ENCODE peak calls at places on chromosomes 6 and 20, in six cellular contexts. Y is lower lobe of right lung; X is stomach; Q is breast epithelium; R is colonic mucosa; W is effector memory CD4-positive, alpha-beta T cell. T is an unnamed sample. For H3K36me3 and H3K9me3, the result is how much of the 10 kb centered on the place peaks cover.

GRCh38 chr20:51204794-51205193 is 181.9 kb upstream of the KCNG1 start:
- DNase-seq in X (no peak), Y (no peak), R (no peak), W (no peak), Q (no peak), T (no peak)

GRCh38 chr6:26133730-26134129 is 46.5 kb downstream of the HFE start:
- DNase-seq in X (no peak), W (no peak), Y (no peak), R (no peak), Q (no peak), T (no peak)

GRCh38 chr6:111957623-111958315 is 84.5 kb upstream of the FYN start:
- DNase-seq in W (no peak), X (no peak), Q (no peak), Y (no peak), R (no peak), T (no peak)

GRCh38 chr6:45483021-45483420 is 105.3 kb upstream of the SUPT3H start:
- DNase-seq in W (no peak), R (no peak), Q (no peak), X (no peak), Y (no peak), T (no peak)

GRCh38 chr6:104640761-104641160 is 219.0 kb downstream of the HACE1 start:
- DNase-seq in W (no peak), X (no peak), Q (no peak), R (no peak), Y (no peak), T (no peak)

GRCh38 chr6:118784641-118785164 is 109.2 kb upstream of the ASF1A start:
- DNase-seq in R (no peak), Y (no peak), X (no peak), Q (peak), W (no peak), T (no peak)

GRCh38 chr6:42022755-42023384 is 27.5 kb upstream of the TAF8 start:
- DNase-seq in Y (no peak), X (no peak), W (no peak), R (no peak), Q (no peak), T (no peak)

GRCh38 chr6:131368077-131368911 is 204.7 kb upstream of the ARG1 start:
- DNase-seq in Y (peak), R (peak), W (no peak), X (peak), Q (peak), T (no peak)

GRCh38 chr6:102028173-102028572 is 634.7 kb downstream of the GRIK2 start:
- DNase-seq in Y (no peak), Q (no peak), X (no peak), W (no peak), R (no peak), T (no peak)

GRCh38 chr6:34393191-34393967 is 910 bp upstream of the NUDT3 start:
- DNase-seq in W (no peak), Y (no peak), Q (no peak), R (peak), X (no peak), T (no peak)

GRCh38 chr6:72653032-72653431 is 31.2 kb downstream of the KCNQ5 start:
- DNase-seq in W (no peak), R (no peak), Q (no peak), X (no peak), Y (no peak), T (no peak)

GRCh38 chr6:89591745-89592144 is 46.8 kb downstream of the LYRM2 start:
- DNase-seq in R (no peak), Y (no peak), X (no peak), Q (no peak), W (no peak), T (no peak)

GRCh38 chr6:15061908-15062307 is 184.0 kb upstream of the JARID2 start:
- DNase-seq in Q (no peak), X (no peak), W (no peak), Y (no peak), R (no peak), T (no peak)

GRCh38 chr20:48684501-48685041 is 143.2 kb downstream of the PREX1 start:
- DNase-seq in Q (no peak), Y (peak), X (peak), R (peak), W (no peak), T (no peak)

GRCh38 chr6:107264357-107264831 is 149.1 kb upstream of the BEND3 start:
- DNase-seq in Q (no peak), W (no peak), Y (no peak), X (no peak), R (no peak), T (no peak)

GRCh38 chr6:75368151-75368779 is 83.7 kb upstream of the TMEM30A start:
- DNase-seq in X (peak), R (peak), Q (no peak), W (no peak), Y (peak), T (no peak)

GRCh38 chr6:40532349-40533028 is 54.7 kb downstream of the LRFN2 start:
- DNase-seq in Y (no peak), W (no peak), X (no peak), R (no peak), Q (no peak), T (no peak)

GRCh38 chr20:34264141-34264540 is 22.9 kb downstream of the ASIP start:
- DNase-seq in X (no peak), Y (no peak), Q (no peak), W (no peak), R (no peak), T (no peak)

GRCh38 chr6:41736207-41736710 is 851 bp upstream of the TFEB start:
- DNase-seq in Q (no peak), R (no peak), Y (peak), X (peak), W (no peak), T (no peak)

GRCh38 chr20:17281478-17281877 is 54.6 kb downstream of the PCSK2 start:
- DNase-seq in Y (no peak), W (no peak), X (no peak), Q (no peak), R (peak), T (no peak)

GRCh38 chr20:51532577-51533191 is 9.8 kb downstream of the NFATC2 start:
- DNase-seq in X (no peak), Y (peak), W (no peak), R (no peak), Q (no peak), T (peak)

GRCh38 chr6:56808871-56809359 is 146.0 kb upstream of the BEND6 start:
- DNase-seq in X (no peak), W (no peak), Q (no peak), R (no peak), Y (no peak), T (no peak)

GRCh38 chr6:3211681-3212080 is 15.8 kb downstream of the TUBB2B start:
- DNase-seq in W (no peak), R (no peak), X (no peak), Q (peak), Y (no peak), T (no peak)

GRCh38 chr6:1850581-1851157 is 241.0 kb downstream of the FOXC1 start:
- DNase-seq in Y (no peak), R (no peak), W (no peak), Q (no peak), X (no peak), T (no peak)

DNA sequence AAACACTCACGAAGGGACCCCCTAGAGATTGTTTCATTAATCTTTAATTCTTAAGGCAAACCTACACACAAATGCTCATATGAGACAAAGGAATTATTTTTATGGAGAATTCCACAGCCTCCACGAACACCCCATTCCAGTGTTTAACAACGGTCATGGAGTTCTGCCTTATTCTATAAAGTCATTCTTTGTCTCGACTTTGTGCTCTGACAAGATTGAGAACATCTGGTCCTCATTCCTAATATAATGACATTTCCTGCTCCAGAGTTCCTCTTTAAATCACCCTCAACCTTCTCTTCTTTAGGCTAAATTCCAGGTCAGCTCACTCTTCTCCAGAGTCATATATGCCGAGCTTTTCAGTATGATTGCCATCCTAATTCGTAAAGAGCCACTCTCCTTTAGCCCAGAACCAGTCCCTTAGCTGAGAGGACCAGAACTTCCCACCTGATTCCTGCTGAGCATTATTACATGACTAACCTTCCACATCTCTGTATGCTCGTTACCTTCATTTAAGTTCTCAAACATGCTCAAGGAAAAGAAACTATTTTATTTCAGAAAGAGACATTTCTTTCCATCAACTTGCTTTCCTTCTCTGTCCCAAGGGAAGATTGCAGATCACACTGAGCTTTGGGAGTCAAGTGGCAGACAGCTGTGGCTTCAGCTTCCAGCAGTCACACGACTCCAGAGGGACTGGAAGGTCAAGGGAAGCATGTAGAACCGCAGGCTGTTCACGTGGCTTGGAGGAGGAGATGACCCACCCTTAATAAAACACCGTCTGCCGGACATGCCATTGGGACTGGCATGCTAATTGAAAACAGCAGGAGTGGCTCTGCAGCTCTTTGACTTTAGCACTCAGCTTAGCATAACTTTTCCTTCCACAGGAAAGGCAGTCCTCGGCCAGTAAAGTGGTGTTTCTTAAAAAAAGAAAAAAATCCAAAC is 467.1 kb upstream of the HSF2 start:
- DNase-seq in Q (no peak), Y (peak), R (no peak), W (no peak), X (no peak), T (no peak)
- H3K27ac ChIP-seq in Q (no peak), Y (no peak), R (no peak), W (no peak), X (no peak), T (no peak)

GRCh38 chr20:62949153-62949821 is 3.2 kb upstream of the SLC17A9 start:
- DNase-seq in Y (peak), R (no peak), Q (no peak), W (no peak), X (no peak), T (no peak)
- H3K36me3 ChIP-seq in Y (half or more), R (under half), Q (under half), W (under half), X (half or more), T (under half)

GRCh38 chr6:170040115-170040500 is 250.8 kb downstream of the DLL1 start:
- DNase-seq in X (no peak), Q (no peak), W (no peak), R (no peak), Y (no peak), T (no peak)

GRCh38 chr6:170039156-170040114 is 251.4 kb downstream of the DLL1 start:
- DNase-seq in W (no peak), R (no peak), Y (peak), X (no peak), Q (no peak), T (no peak)

GRCh38 chr6:170038251-170038650 is 252.6 kb downstream of the DLL1 start:
- DNase-seq in W (no peak), Q (no peak), X (peak), Y (peak), R (no peak), T (no peak)

GRCh38 chr6:170037541-170038250 is 253.2 kb downstream of the DLL1 start:
- DNase-seq in R (peak), Y (peak), Q (no peak), X (peak), W (no peak), T (no peak)

DNA sequence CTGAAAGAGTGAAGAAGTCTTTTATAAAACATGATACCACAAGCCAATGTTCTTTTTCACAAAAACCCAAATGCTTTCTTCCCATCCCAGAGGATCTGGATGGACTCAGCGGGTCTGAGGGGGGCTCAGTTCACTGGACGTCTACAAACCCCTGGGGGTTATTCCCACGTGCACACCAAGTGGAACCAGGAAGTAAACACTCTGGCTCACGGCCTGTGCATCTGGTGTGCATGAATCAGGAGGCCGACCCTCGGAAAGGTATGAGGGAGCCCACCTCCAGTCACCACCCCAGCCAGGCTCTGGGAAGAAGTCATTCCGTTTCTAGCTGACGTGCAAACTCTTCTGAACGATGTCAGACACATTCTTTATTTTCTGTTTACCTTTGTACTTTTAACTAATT is 252.2 kb downstream of the DLL1 start:
- DNase-seq in Y (peak), R (no peak), X (no peak), W (no peak), Q (no peak), T (no peak)
- H3K9me3 ChIP-seq in Y (under half), R (under half), X (under half), W (under half), Q (under half), T (under half)

DNA sequence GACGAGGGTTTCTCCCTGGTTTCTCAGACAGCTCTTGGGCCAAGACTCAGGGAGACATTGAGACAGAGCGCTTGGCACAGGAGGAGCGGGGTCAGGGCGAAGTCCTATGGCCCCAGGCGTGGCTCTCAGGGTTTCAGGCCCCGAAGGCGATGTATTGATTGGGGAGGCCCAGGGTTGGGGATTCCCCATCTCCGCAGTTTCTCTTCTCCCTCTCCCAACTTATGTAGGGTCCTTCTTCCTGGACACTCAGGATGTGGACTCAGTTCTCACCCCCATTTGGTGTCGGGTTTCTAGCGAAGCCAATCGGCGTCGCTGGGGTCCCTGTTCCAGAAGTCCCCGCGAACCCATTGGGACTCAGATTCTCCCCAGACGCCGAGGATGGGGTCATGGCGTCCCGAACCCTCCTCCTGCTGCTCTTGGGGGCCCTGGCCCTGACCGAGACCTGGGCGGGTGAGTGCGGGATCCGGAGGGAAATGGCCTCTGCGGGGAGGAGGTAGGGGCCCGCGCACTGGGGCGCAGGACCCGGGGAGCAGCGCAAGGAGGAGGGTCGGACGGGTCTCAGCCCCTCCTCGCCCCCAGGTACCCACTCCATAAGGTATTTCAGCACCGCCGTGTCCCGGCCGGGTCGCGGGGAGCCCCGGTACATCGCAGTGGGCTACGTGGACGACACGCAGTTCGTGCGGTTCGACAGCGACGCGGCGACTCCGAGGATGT is 16.1 kb upstream of the HLA-A start:
- DNase-seq in X (no peak), Y (no peak), Q (no peak), W (no peak), R (peak), T (no peak)
- H3K27ac ChIP-seq in X (peak), Y (peak), Q (peak), W (peak), R (peak), T (peak)

GRCh38 chr6:20538131-20538662 is 3.9 kb downstream of the CDKAL1 start:
- DNase-seq in R (no peak), X (no peak), Y (no peak), Q (no peak), W (no peak), T (no peak)
- H3K36me3 ChIP-seq in R (under half), X (under half), Y (under half), Q (under half), W (under half), T (under half)

GRCh38 chr20:58103517-58103904 is 124.9 kb downstream of the ANKRD60 start:
- DNase-seq in Y (no peak), W (no peak), R (no peak), X (no peak), Q (no peak), T (no peak)
- H3K9me3 ChIP-seq in Y (under half), W (under half), R (under half), X (under half), Q (under half), T (under half)